ENCODE peak calls at places on chromosome 12, in six cellular contexts. One of them, this sample, is unnamed.

GRCh38 chr12:131101006-131101405 is 147.3 kb downstream of the ADGRD1 start:
- DNase-seq in RCC 7860: no peak
- DNase-seq in HT1080: no peak
- DNase-seq in endodermal cell: peak; percentile 11
- DNase-seq in SK-MEL-5: no peak
- DNase-seq in fibroblast of lung: no peak
- DNase-seq in this sample: no peak

GRCh38 chr12:20492251-20492728 is 124.0 kb downstream of the PDE3A start:
- DNase-seq in RCC 7860: peak; percentile 87
- DNase-seq in HT1080: peak; percentile 94
- DNase-seq in endodermal cell: no peak
- DNase-seq in SK-MEL-5: no peak
- DNase-seq in fibroblast of lung: peak; percentile 69
- DNase-seq in this sample: peak; percentile 63

GRCh38 chr12:69688021-69688420 is 11.1 kb downstream of the BEST3 start:
- DNase-seq in RCC 7860: peak; percentile 56
- DNase-seq in HT1080: peak; percentile 39
- DNase-seq in endodermal cell: no peak
- DNase-seq in SK-MEL-5: no peak
- DNase-seq in fibroblast of lung: peak; percentile 61
- DNase-seq in this sample: peak; percentile 43

GRCh38 chr12:18549598-18549997 is 188.2 kb downstream of the PLCZ1 start:
- DNase-seq in RCC 7860: no peak
- DNase-seq in HT1080: no peak
- DNase-seq in endodermal cell: peak; percentile 60
- DNase-seq in SK-MEL-5: no peak
- DNase-seq in fibroblast of lung: peak; percentile 25
- DNase-seq in this sample: no peak

GRCh38 chr12:101582937-101583336 is 11.8 kb upstream of the MYBPC1 start:
- DNase-seq in RCC 7860: no peak
- DNase-seq in HT1080: no peak
- DNase-seq in endodermal cell: no peak
- DNase-seq in SK-MEL-5: no peak
- DNase-seq in fibroblast of lung: no peak
- DNase-seq in this sample: no peak

GRCh38 chr12:125954362-125954761 is 889.1 kb downstream of the AACS start:
- DNase-seq in RCC 7860: no peak
- DNase-seq in HT1080: no peak
- DNase-seq in endodermal cell: peak; percentile 67
- DNase-seq in SK-MEL-5: no peak
- DNase-seq in fibroblast of lung: no peak
- DNase-seq in this sample: no peak

GRCh38 chr12:57729321-57729844 is 9.2 kb downstream of the AGAP2 start:
- DNase-seq in RCC 7860: no peak
- DNase-seq in HT1080: no peak
- DNase-seq in endodermal cell: peak; percentile 21
- DNase-seq in SK-MEL-5: no peak
- DNase-seq in fibroblast of lung: no peak
- DNase-seq in this sample: no peak

GRCh38 chr12:106093246-106093645 is 45.5 kb downstream of the NUAK1 start:
- DNase-seq in RCC 7860: no peak
- DNase-seq in HT1080: no peak
- DNase-seq in endodermal cell: peak; percentile 45
- DNase-seq in SK-MEL-5: no peak
- DNase-seq in fibroblast of lung: no peak
- DNase-seq in this sample: no peak

GRCh38 chr12:67911789-67912188 is 77.5 kb upstream of the IFNG-AS1 start:
- DNase-seq in RCC 7860: no peak
- DNase-seq in HT1080: no peak
- DNase-seq in endodermal cell: no peak
- DNase-seq in SK-MEL-5: no peak
- DNase-seq in fibroblast of lung: no peak
- DNase-seq in this sample: no peak

GRCh38 chr12:21942377-21942703 is 1.1 kb upstream of the ABCC9 start:
- DNase-seq in RCC 7860: no peak
- DNase-seq in HT1080: no peak
- DNase-seq in endodermal cell: no peak
- DNase-seq in SK-MEL-5: no peak
- DNase-seq in fibroblast of lung: no peak
- DNase-seq in this sample: no peak

This sample was measured in bronchial epithelial cell.